ENCODE peak calls at places on chromosomes 4 and X, in eight cellular contexts. V is hippocampal formation; L is pancreas; D is DMS53; R is activated CD4-positive, alpha-beta T cell treated with anti-CD3 and anti-CD28 coated beads for 48 hours; U is EL; G is A549; N is stimulated activated CD4-positive, alpha-beta T cell treated with anti-CD3 and anti-CD28 coated beads, Interleukin-1b, Interleukin-23, amount 100 ng/mL, for 1 hour. H is an unnamed sample.

GRCh38 chr4:139470997-139471665 is 17.2 kb downstream of the RAB33B start:
- DNase-seq in V (no peak), L (no peak), D (no peak), R (no peak), U (no peak), G (no peak), N (no peak), H (no peak)

GRCh38 chrX:52265713-52266112 is 81.0 kb downstream of the MAGED4 start:
- DNase-seq in V (no peak), L (no peak), D (no peak), R (no peak), U (no peak), G (no peak), N (no peak), H (no peak)

GRCh38 chrX:47184486-47184885 is 9.1 kb upstream of the UBA1 start:
- DNase-seq in V (no peak), L (no peak), D (no peak), R (no peak), U (no peak), G (no peak), N (no peak), H (no peak)

GRCh38 chrX:110284159-110284558 is 33.7 kb downstream of the AMMECR1 start:
- DNase-seq in V (no peak), L (no peak), D (no peak), R (no peak), U (peak), G (peak), N (no peak), H (no peak)

GRCh38 chr4:55123791-55124190 is 1.6 kb downstream of the KDR start:
- DNase-seq in V (no peak), L (no peak), D (no peak), R (no peak), U (no peak), G (no peak), N (no peak), H (no peak)

GRCh38 chr4:172725581-172725980 is 443.0 kb upstream of the GALNT7 start:
- DNase-seq in V (no peak), L (no peak), D (peak), R (no peak), U (peak), G (peak), N (no peak), H (no peak)

GRCh38 chr4:85522277-85522676 is 47.3 kb downstream of the ARHGAP24 start:
- DNase-seq in V (no peak), L (no peak), D (no peak), R (no peak), U (no peak), G (no peak), N (no peak), H (no peak)

GRCh38 chrX:153709726-153710674 is 14.2 kb downstream of the BCAP31 start:
- DNase-seq in V (no peak), L (no peak), D (no peak), R (no peak), U (no peak), G (no peak), N (no peak), H (no peak)

GRCh38 chr4:53459548-53459947 is 82.1 kb downstream of the FIP1L1 start:
- DNase-seq in V (no peak), L (no peak), D (peak), R (no peak), U (peak), G (peak), N (no peak), H (no peak)

GRCh38 chr4:101071241-101071640 is 276.1 kb downstream of the PPP3CA start:
- DNase-seq in V (no peak), L (no peak), D (no peak), R (no peak), U (no peak), G (no peak), N (no peak), H (no peak)

GRCh38 chrX:37755073-37755472 is 24.8 kb upstream of the CYBB start:
- DNase-seq in V (no peak), L (no peak), D (no peak), R (peak), U (no peak), G (no peak), N (no peak), H (no peak)

GRCh38 chr4:40361338-40361737 is 26.2 kb downstream of the CHRNA9 start:
- DNase-seq in V (no peak), L (no peak), D (no peak), R (no peak), U (no peak), G (no peak), N (no peak), H (no peak)

GRCh38 chr4:139767168-139767567 is 101.5 kb downstream of the MGST2 start:
- DNase-seq in V (no peak), L (no peak), D (no peak), R (no peak), U (peak), G (no peak), N (no peak), H (no peak)

GRCh38 chr4:5142726-5143125 is 91.4 kb downstream of the STK32B start:
- DNase-seq in V (peak), L (no peak), D (peak), R (no peak), U (peak), G (peak), N (no peak), H (no peak)

GRCh38 chr4:95963456-95963855 is 123.6 kb downstream of the PDHA2 start:
- DNase-seq in V (no peak), L (no peak), D (no peak), R (no peak), U (no peak), G (no peak), N (no peak), H (no peak)

GRCh38 chr4:147727476-147728028 is 4.3 kb upstream of the ARHGAP10 start:
- DNase-seq in V (no peak), L (no peak), D (no peak), R (no peak), U (no peak), G (no peak), N (no peak), H (no peak)

GRCh38 chrX:64642482-64642881 is 247.2 kb upstream of the MTMR8 start:
- DNase-seq in V (no peak), L (no peak), D (peak), R (peak), U (no peak), G (no peak), N (no peak), H (no peak)

GRCh38 chr4:39469429-39470077 is 10.7 kb downstream of the LIAS start:
- DNase-seq in V (no peak), L (peak), D (peak), R (peak), U (peak), G (peak), N (no peak), H (no peak)

GRCh38 chr4:159719531-159719930 is 616.7 kb downstream of the RAPGEF2 start:
- DNase-seq in V (no peak), L (no peak), D (no peak), R (no peak), U (no peak), G (no peak), N (no peak), H (no peak)

GRCh38 chr4:80006935-80007744 is 65.9 kb downstream of the ANTXR2 start:
- DNase-seq in V (no peak), L (no peak), D (no peak), R (peak), U (no peak), G (no peak), N (no peak), H (no peak)

GRCh38 chr4:93002240-93002639 is 698.5 kb downstream of the GRID2 start:
- DNase-seq in V (no peak), L (no peak), D (no peak), R (no peak), U (no peak), G (no peak), N (no peak), H (no peak)

GRCh38 chrX:67604979-67605703 is 61.3 kb downstream of the AR start:
- DNase-seq in V (no peak), L (no peak), D (no peak), R (no peak), U (peak), G (peak), N (no peak), H (no peak)

GRCh38 chr4:182555997-182556418 is 312.8 kb downstream of the TENM3 start:
- DNase-seq in V (no peak), L (no peak), D (peak), R (no peak), U (peak), G (no peak), N (no peak), H (no peak)

GRCh38 chr4:188781655-188782054 is 642.4 kb downstream of the TRIML1 start:
- DNase-seq in V (no peak), L (no peak), D (peak), R (no peak), U (no peak), G (peak), N (no peak), H (no peak)

GRCh38 chrX:41779058-41779564 is 55.1 kb downstream of the GPR82 start:
- DNase-seq in V (no peak), L (no peak), D (peak), R (no peak), U (peak), G (peak), N (no peak), H (no peak)

GRCh38 chr4:10098770-10099139 is 17.8 kb downstream of the WDR1 start:
- DNase-seq in V (no peak), L (no peak), D (no peak), R (peak), U (peak), G (no peak), N (no peak), H (no peak)

GRCh38 chrX:125577479-125577878 is 257.8 kb downstream of the TEX13C start:
- DNase-seq in V (no peak), L (no peak), D (no peak), R (no peak), U (no peak), G (no peak), N (no peak), H (no peak)

GRCh38 chrX:387729-388128 is 1.0 kb upstream of the PPP2R3B start:
- DNase-seq in V (no peak), L (no peak), D (no peak), R (no peak), U (no peak), G (no peak), N (no peak), H (no peak)

GRCh38 chrX:39518451-39519212 is 579.1 kb downstream of the BCOR start:
- DNase-seq in V (no peak), L (peak), D (peak), R (no peak), U (peak), G (no peak), N (no peak), H (no peak)

GRCh38 chrX:69165116-69165651 is at the start of gene PJA1:
- DNase-seq in V (peak), L (peak), D (peak), R (peak), U (peak), G (peak), N (no peak), H (peak)

GRCh38 chrX:53728506-53728905 is 42.0 kb upstream of the HUWE1 start:
- DNase-seq in V (no peak), L (no peak), D (no peak), R (no peak), U (no peak), G (no peak), N (no peak), H (no peak)

GRCh38 chr4:143626134-143626859 is 74.2 kb downstream of the FREM3 start:
- DNase-seq in V (no peak), L (no peak), D (no peak), R (no peak), U (no peak), G (no peak), N (no peak), H (no peak)

GRCh38 chrX:42948723-42949122 is 170.8 kb upstream of the PPP1R2C start:
- DNase-seq in V (no peak), L (no peak), D (no peak), R (no peak), U (no peak), G (no peak), N (no peak), H (no peak)

GRCh38 chr4:56272003-56272402 is 115.3 kb downstream of the AASDH start:
- DNase-seq in V (no peak), L (no peak), D (no peak), R (no peak), U (no peak), G (no peak), N (no peak), H (no peak)

GRCh38 chr4:56127698-56128097 is 179.0 kb downstream of the CEP135 start:
- DNase-seq in V (no peak), L (no peak), D (no peak), R (no peak), U (no peak), G (no peak), N (no peak), H (no peak)

GRCh38 chrX:154731881-154732280 is 19.0 kb downstream of the GAB3 start:
- DNase-seq in V (no peak), L (no peak), D (no peak), R (no peak), U (no peak), G (no peak), N (no peak), H (no peak)

GRCh38 chr4:127965803-127966175 is 583 bp downstream of the ABHD18 start:
- DNase-seq in V (peak), L (peak), D (peak), R (peak), U (peak), G (peak), N (peak), H (peak)